ENCODE peak calls at places on chromosomes 16 and 17, in eight cellular contexts. K is right cardiac atrium; Z is A549; O is neuronal stem cell; D is Peyer's patch; P is CD4-positive, CD25-positive, alpha-beta regulatory T cell; T is pancreas; E is CD4-positive, alpha-beta memory T cell. U is an unnamed sample. For H3K4me1, the result is how much of the 10 kb centered on the place peaks cover.

GRCh38 chr16:1941924-1942809 is 832 bp downstream of the MSRB1 start:
- DNase-seq in K (no peak), Z (no peak), O (no peak), D (peak), P (no peak), T (peak), E (peak), U (no peak)

GRCh38 chr17:81869221-81870154 is 1.6 kb downstream of the ARHGDIA start:
- DNase-seq in K (peak), Z (peak), O (no peak), D (no peak), P (no peak), T (peak), E (no peak), U (peak)

GRCh38 chr17:15914400-15915165 is 30.3 kb upstream of the ADORA2B start:
- DNase-seq in K (no peak), Z (no peak), O (no peak), D (no peak), P (no peak), T (no peak), E (no peak), U (no peak)

GRCh38 chr16:80540516-80541305 is at the start of gene DYNLRB2:
- DNase-seq in K (peak), Z (peak), O (peak), D (peak), P (peak), T (peak), E (peak), U (peak)

GRCh38 chr17:4947010-4947410 is 1.3 kb downstream of the PFN1 start:
- DNase-seq in K (no peak), Z (no peak), O (no peak), D (peak), P (no peak), T (no peak), E (no peak), U (peak)

GRCh38 chr17:6531575-6531974 is 24.8 kb downstream of the PITPNM3 start:
- DNase-seq in K (no peak), Z (no peak), O (no peak), D (no peak), P (no peak), T (no peak), E (no peak), U (no peak)

GRCh38 chr16:31108794-31109558 is 790 bp downstream of the BCKDK start:
- DNase-seq in K (no peak), Z (no peak), O (no peak), D (no peak), P (no peak), T (no peak), E (no peak), U (no peak)

GRCh38 chr16:81601008-81601428 is 156.4 kb downstream of the CMIP start:
- DNase-seq in K (no peak), Z (peak), O (no peak), D (no peak), P (no peak), T (no peak), E (no peak), U (peak)

GRCh38 chr16:16151315-16151714 is 72.0 kb downstream of the ABCC6 start:
- DNase-seq in K (no peak), Z (no peak), O (no peak), D (no peak), P (no peak), T (no peak), E (no peak), U (no peak)

GRCh38 chr17:36204724-36205500 is 6.0 kb upstream of the CCL4L2 start:
- DNase-seq in K (no peak), Z (no peak), O (no peak), D (no peak), P (no peak), T (no peak), E (no peak), U (no peak)
- H3K4me1 ChIP-seq in K (under half), Z (under half), O (under half), D (under half), P (under half), T (under half), E (under half), U (under half)

GRCh38 chr16:85659805-85660511 is 28.8 kb downstream of the GINS2 start:
- DNase-seq in K (peak), Z (peak), O (peak), D (peak), P (peak), T (peak), E (peak), U (peak)
- H3K27ac ChIP-seq in K (no peak), Z (no peak), O (no peak), D (no peak), P (no peak), T (no peak), E (no peak), U (peak)

GRCh38 chr16:84929421-84930297 is 81.7 kb downstream of the ZDHHC7 start:
- DNase-seq in K (peak), Z (no peak), O (no peak), D (no peak), P (no peak), T (no peak), E (no peak), U (no peak)
- H3K4me1 ChIP-seq in K (under half), Z (under half), O (under half), D (under half), P (under half), T (under half), E (under half), U (under half)

GRCh38 chr17:36879027-36879426 is 58.2 kb upstream of the LHX1 start:
- DNase-seq in K (no peak), Z (no peak), O (no peak), D (no peak), P (no peak), T (no peak), E (no peak), U (no peak)
- H3K27ac ChIP-seq in K (no peak), Z (no peak), O (no peak), D (no peak), P (no peak), T (no peak), E (no peak), U (no peak)

GRCh38 chr17:44110011-44110686 is 13.3 kb downstream of the HDAC5 start:
- DNase-seq in K (no peak), Z (no peak), O (no peak), D (no peak), P (no peak), T (no peak), E (no peak), U (no peak)
- H3K4me1 ChIP-seq in K (half or more), Z (half or more), O (under half), D (under half), P (under half), T (under half), E (under half), U (half or more)

GRCh38 chr17:45246861-45247428 is 14.9 kb downstream of the SPATA32 start:
- DNase-seq in K (no peak), Z (peak), O (peak), D (peak), P (no peak), T (peak), E (peak), U (no peak)
- H3K27ac ChIP-seq in K (no peak), Z (peak), O (peak), D (peak), P (peak), T (peak), E (peak), U (peak)

DNA sequence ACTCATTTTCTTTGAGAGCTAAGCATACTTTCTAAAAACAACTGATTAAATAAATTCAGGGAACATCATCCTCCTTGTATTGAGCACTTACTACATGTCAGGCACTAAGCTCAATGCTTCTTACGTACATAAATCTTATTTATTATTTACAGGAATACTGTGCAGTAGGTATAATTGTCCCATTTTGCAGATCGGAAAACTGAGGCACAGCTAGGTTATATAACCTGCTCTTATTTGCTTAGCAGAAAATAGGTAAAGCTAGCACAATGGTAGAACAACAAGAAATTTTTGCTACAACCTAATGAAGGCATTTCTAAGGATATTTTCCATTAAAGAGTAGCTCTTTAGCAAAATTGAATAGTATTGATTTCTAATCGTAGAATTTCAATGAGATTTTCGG is 168.7 kb upstream of the KCNJ16 start:
- DNase-seq in K (no peak), Z (no peak), O (no peak), D (no peak), P (no peak), T (no peak), E (no peak), U (no peak)
- H3K4me1 ChIP-seq in K (under half), Z (under half), O (under half), D (under half), P (under half), T (under half), E (under half), U (under half)